ENCODE peak calls at places on chromosomes 2 and 18, in seven cellular contexts. I is ascending aorta, J is dorsolateral prefrontal cortex, L is upper lobe of right lung, B is right lobe of liver, M is PC-9, W is GM13977. G is an unnamed sample.

GRCh38 chr2:99425022-99425421 is 64.8 kb downstream of the REV1 start:
- DNase-seq in I (no peak), J (no peak), L (no peak), B (no peak), M (no peak), W (no peak), G (no peak)

GRCh38 chr2:216873573-216873972 is 13.7 kb upstream of the TNP1 start:
- DNase-seq in I (no peak), J (no peak), L (no peak), B (no peak), M (no peak), W (no peak), G (no peak)

GRCh38 chr2:15127251-15127650 is 433.9 kb downstream of the NBAS start:
- DNase-seq in I (no peak), J (no peak), L (no peak), B (no peak), M (no peak), W (no peak), G (no peak)

GRCh38 chr2:27071990-27072830 is 756 bp upstream of the OST4 start:
- DNase-seq in I (peak; percentile 88), J (no peak), L (no peak), B (no peak), M (no peak), W (peak; percentile 67), G (no peak)

GRCh38 chr2:105929506-105929905 is 184.8 kb downstream of the NCK2 start:
- DNase-seq in I (no peak), J (no peak), L (no peak), B (no peak), M (no peak), W (no peak), G (no peak)

GRCh38 chr18:8794133-8794986 is 89.0 kb downstream of the MTCL1 start:
- DNase-seq in I (no peak), J (no peak), L (no peak), B (no peak), M (no peak), W (no peak), G (no peak)

GRCh38 chr2:177038772-177039484 is 173.7 kb upstream of the HNRNPA3 start:
- DNase-seq in I (no peak), J (no peak), L (no peak), B (no peak), M (no peak), W (no peak), G (no peak)

GRCh38 chr2:19021100-19021476 is 337.3 kb downstream of the OSR1 start:
- DNase-seq in I (no peak), J (no peak), L (no peak), B (no peak), M (peak; percentile 10), W (no peak), G (no peak)

GRCh38 chr2:182378759-182379158 is 48.1 kb downstream of the PDE1A start:
- DNase-seq in I (no peak), J (no peak), L (no peak), B (no peak), M (no peak), W (no peak), G (no peak)

GRCh38 chr18:49023938-49024341 is 73.2 kb upstream of the SMAD7 start:
- DNase-seq in I (peak; percentile 52), J (no peak), L (peak; percentile 53), B (no peak), M (no peak), W (no peak), G (peak; percentile 21)

GRCh38 chr2:185373226-185373625 is 365.4 kb upstream of the FSIP2 start:
- DNase-seq in I (no peak), J (no peak), L (no peak), B (no peak), M (no peak), W (no peak), G (no peak)

GRCh38 chr2:135916232-135916631 is 40.0 kb upstream of the MCM6 start:
- DNase-seq in I (no peak), J (no peak), L (no peak), B (no peak), M (no peak), W (no peak), G (no peak)

GRCh38 chr2:121489284-121489683 is 41.4 kb upstream of the RNU4ATAC start:
- DNase-seq in I (no peak), J (no peak), L (no peak), B (peak; percentile 62), M (peak; percentile 19), W (no peak), G (no peak)

GRCh38 chr2:217834057-217834620 is 168.7 kb downstream of the TNS1 start:
- DNase-seq in I (peak; percentile 86), J (no peak), L (no peak), B (no peak), M (no peak), W (no peak), G (no peak)

GRCh38 chr18:66005831-66006588 is 255.2 kb downstream of the CDH7 start:
- DNase-seq in I (no peak), J (no peak), L (peak; percentile 37), B (no peak), M (no peak), W (no peak), G (no peak)

GRCh38 chr18:12423820-12424219 is 16.1 kb downstream of the PRELID3A start:
- DNase-seq in I (no peak), J (no peak), L (peak; percentile 35), B (no peak), M (no peak), W (no peak), G (no peak)

GRCh38 chr2:72106978-72107377 is 40.7 kb downstream of the CYP26B1 start:
- DNase-seq in I (no peak), J (no peak), L (no peak), B (no peak), M (no peak), W (no peak), G (no peak)

GRCh38 chr2:26495705-26496271 is 17.9 kb upstream of the OTOF start:
- DNase-seq in I (no peak), J (no peak), L (no peak), B (no peak), M (peak; percentile 20), W (no peak), G (no peak)

GRCh38 chr2:174465327-174465726 is 21.5 kb downstream of the GPR155 start:
- DNase-seq in I (no peak), J (no peak), L (no peak), B (no peak), M (no peak), W (no peak), G (no peak)
- TF ChIP-seq CTCF in I (no peak), J (no peak), L (no peak), B (no peak), M (no peak), W (no peak), G (no peak)

GRCh38 chr2:45216118-45216517 is 206.9 kb upstream of the SIX2 start:
- DNase-seq in I (no peak), J (no peak), L (no peak), B (no peak), M (no peak), W (no peak), G (no peak)
- TF ChIP-seq CTCF in I (no peak), J (no peak), L (no peak), B (no peak), M (no peak), W (no peak), G (no peak)

DNA sequence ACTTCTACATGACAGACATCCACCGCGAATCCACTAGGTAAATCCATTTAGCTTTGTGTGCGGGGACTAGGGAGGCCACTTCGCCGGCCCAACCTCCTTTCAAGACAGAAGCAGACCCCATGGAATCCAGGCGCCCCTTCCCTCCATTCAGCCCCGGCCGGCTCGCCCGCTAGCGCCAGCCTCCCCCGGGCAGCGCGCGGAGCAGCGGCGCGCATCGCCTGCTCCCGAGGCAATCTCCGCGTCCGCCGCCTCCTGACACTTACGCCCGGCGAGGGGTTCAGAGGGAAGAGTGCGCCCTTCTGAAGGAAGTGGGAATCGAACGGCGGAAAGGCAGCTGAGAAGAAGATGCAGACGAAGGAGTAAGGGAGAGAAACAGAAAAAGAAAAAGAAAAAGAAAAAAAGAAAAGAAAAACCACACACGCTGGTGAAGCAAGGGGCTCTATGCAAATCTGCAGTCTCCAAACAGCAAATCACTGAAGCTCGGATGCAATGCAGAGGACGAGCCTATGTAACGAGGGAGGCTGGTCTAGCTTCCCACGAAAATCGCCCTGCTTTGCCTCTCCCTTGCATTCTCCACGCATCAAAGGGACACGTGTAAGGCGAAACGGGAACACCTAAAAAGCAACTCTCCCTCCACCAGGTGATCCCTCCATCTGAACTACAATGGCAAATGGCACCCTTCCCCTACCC is 684.4 kb downstream of the NRXN1 start:
- DNase-seq in I (no peak), J (no peak), L (no peak), B (no peak), M (no peak), W (no peak), G (no peak)
- TF ChIP-seq CTCF in I (no peak), J (no peak), L (no peak), B (no peak), M (no peak), W (no peak), G (no peak)

GRCh38 chr2:8594731-8595427 is 87.0 kb upstream of the ID2 start:
- DNase-seq in I (peak; percentile 58), J (no peak), L (peak; percentile 40), B (no peak), M (no peak), W (no peak), G (no peak)

GRCh38 chr2:8595821-8596600 is 85.8 kb upstream of the ID2 start:
- DNase-seq in I (peak; percentile 40), J (no peak), L (peak; percentile 60), B (peak; percentile 39), M (no peak), W (no peak), G (no peak)

GRCh38 chr2:8593239-8593638 is 88.6 kb upstream of the ID2 start:
- DNase-seq in I (peak; percentile 4), J (no peak), L (no peak), B (no peak), M (no peak), W (no peak), G (no peak)

GRCh38 chr2:8597094-8597493 is 84.8 kb upstream of the ID2 start:
- DNase-seq in I (peak; percentile 31), J (no peak), L (no peak), B (no peak), M (no peak), W (no peak), G (no peak)

GRCh38 chr2:8595428-8595805 is 86.4 kb upstream of the ID2 start:
- DNase-seq in I (peak; percentile 61), J (no peak), L (peak; percentile 60), B (peak; percentile 44), M (no peak), W (no peak), G (no peak)
- TF ChIP-seq CTCF in I (no peak), J (no peak), L (no peak), B (no peak), M (no peak), W (no peak), G (no peak)

G was measured in omental fat pad.